ENCODE peak calls at places on chromosome 1, in seven cellular contexts. G is effector CD4-positive, alpha-beta T cell; B is retina; K is A549; W is T-helper 2 cell; I is stimulated activated CD4-positive, alpha-beta T cell treated with anti-CD3 and anti-CD28 coated beads, Interleukin-4, amount 100 ng/mL, for 24 hours; X is iris pigment epithelial cell. Q is an unnamed sample.
A peak's percentile ranks its signal among the peaks of the same experiment; 100 is the strongest.

GRCh38 chr1:117189726-117190125 is 21.0 kb downstream of the VTCN1 start:
- DNase-seq in G (no peak), B (no peak), K (no peak), W (no peak), I (no peak), X (no peak), Q (no peak)

GRCh38 chr1:193367863-193368262 is 181.4 kb upstream of the B3GALT2 start:
- DNase-seq in G (no peak), B (no peak), K (no peak), W (peak; percentile 21), I (no peak), X (no peak), Q (no peak)

GRCh38 chr1:167554028-167554779 is 642 bp upstream of the CREG1 start:
- DNase-seq in G (no peak), B (no peak), K (no peak), W (no peak), I (no peak), X (no peak), Q (no peak)

GRCh38 chr1:84510668-84511067 is 4.3 kb upstream of the GNG5 start:
- DNase-seq in G (no peak), B (no peak), K (no peak), W (no peak), I (no peak), X (no peak), Q (no peak)

GRCh38 chr1:224217655-224218615 is 34.9 kb downstream of the DEGS1 start:
- DNase-seq in G (no peak), B (no peak), K (no peak), W (no peak), I (no peak), X (peak; percentile 17), Q (no peak)

GRCh38 chr1:227901906-227902640 is 45.7 kb downstream of the WNT9A start:
- DNase-seq in G (no peak), B (no peak), K (peak; percentile 67), W (peak; percentile 53), I (no peak), X (peak; percentile 35), Q (no peak)

GRCh38 chr1:16410803-16411202 is 26.4 kb downstream of the SPATA21 start:
- DNase-seq in G (no peak), B (no peak), K (no peak), W (no peak), I (no peak), X (no peak), Q (no peak)

GRCh38 chr1:197400522-197400902 is 132.5 kb downstream of the CRB1 start:
- DNase-seq in G (no peak), B (no peak), K (no peak), W (peak; percentile 10), I (no peak), X (no peak), Q (no peak)

GRCh38 chr1:67947114-67947513 is 103.3 kb downstream of the DIRAS3 start:
- DNase-seq in G (no peak), B (no peak), K (no peak), W (no peak), I (no peak), X (no peak), Q (peak; percentile 17)

GRCh38 chr1:207619833-207620572 is 24.9 kb upstream of the CR1L start:
- DNase-seq in G (no peak), B (peak; percentile 45), K (peak; percentile 55), W (peak; percentile 47), I (peak; percentile 7), X (peak; percentile 45), Q (no peak)

GRCh38 chr1:1171551-1172340 is 1.9 kb upstream of the TTLL10 start:
- DNase-seq in G (no peak), B (no peak), K (no peak), W (peak; percentile 28), I (no peak), X (no peak), Q (no peak)

GRCh38 chr1:41983451-41983850 is 64.7 kb upstream of the HIVEP3 start:
- DNase-seq in G (no peak), B (no peak), K (no peak), W (no peak), I (no peak), X (no peak), Q (no peak)

GRCh38 chr1:91894036-91894761 is 8.2 kb upstream of the TGFBR3 start:
- DNase-seq in G (no peak), B (no peak), K (no peak), W (no peak), I (no peak), X (peak; percentile 78), Q (no peak)

Q was measured in NCI-H1092.